ENCODE peak calls at places on chromosomes 5 and 9, in eight cellular contexts. J is pancreas, S is right atrium auricular region, N is OCI-LY7, I is A673, C is thyroid gland, Z is psoas muscle, K is mucosa of descending colon. D is an unnamed sample.

GRCh38 chr5:74295141-74295540 is 345.4 kb downstream of the ENC1 start:
- DNase-seq in J (no peak), S (no peak), N (no peak), I (no peak), C (no peak), Z (no peak), K (no peak), D (no peak)

GRCh38 chr5:101728933-101729332 is 567.2 kb downstream of the SLCO4C1 start:
- DNase-seq in J (no peak), S (no peak), N (no peak), I (peak; percentile 3), C (no peak), Z (no peak), K (no peak), D (no peak)

GRCh38 chr5:33300209-33300742 is 140.5 kb upstream of the TARS1 start:
- DNase-seq in J (no peak), S (no peak), N (peak; percentile 63), I (no peak), C (no peak), Z (no peak), K (no peak), D (no peak)

GRCh38 chr5:89265511-89266169 is 382.7 kb upstream of the MEF2C start:
- DNase-seq in J (no peak), S (no peak), N (no peak), I (no peak), C (no peak), Z (no peak), K (no peak), D (no peak)

GRCh38 chr9:119273325-119273904 is 95.8 kb downstream of the BRINP1 start:
- DNase-seq in J (no peak), S (no peak), N (no peak), I (no peak), C (no peak), Z (no peak), K (no peak), D (no peak)

GRCh38 chr5:107058239-107058638 is 612.5 kb downstream of the EFNA5 start:
- DNase-seq in J (no peak), S (no peak), N (no peak), I (no peak), C (no peak), Z (no peak), K (no peak), D (no peak)

GRCh38 chr5:96492654-96493053 is 59.6 kb upstream of the PCSK1 start:
- DNase-seq in J (no peak), S (no peak), N (no peak), I (peak; percentile 35), C (no peak), Z (no peak), K (no peak), D (no peak)

GRCh38 chr9:112295174-112295573 is 38.2 kb downstream of the PTBP3 start:
- DNase-seq in J (no peak), S (no peak), N (no peak), I (no peak), C (no peak), Z (no peak), K (no peak), D (no peak)

GRCh38 chr5:140791111-140791510 is 3.5 kb upstream of the PCDHA2 start:
- DNase-seq in J (no peak), S (no peak), N (no peak), I (no peak), C (no peak), Z (no peak), K (no peak), D (no peak)

GRCh38 chr5:65861830-65862241 is 64.5 kb upstream of the ERBIN start:
- DNase-seq in J (no peak), S (no peak), N (no peak), I (no peak), C (no peak), Z (no peak), K (no peak), D (no peak)

GRCh38 chr5:133396187-133396621 is 216.1 kb downstream of the FSTL4 start:
- DNase-seq in J (no peak), S (peak; percentile 52), N (no peak), I (peak; percentile 40), C (no peak), Z (no peak), K (no peak), D (no peak)

GRCh38 chr5:172713113-172713808 is 57.7 kb downstream of the DUSP1 start:
- DNase-seq in J (no peak), S (no peak), N (peak; percentile 54), I (peak; percentile 47), C (peak; percentile 58), Z (peak; percentile 84), K (no peak), D (peak; percentile 72)
- TF ChIP-seq CTCF in J (peak; percentile 92), S (peak; percentile 92), N (peak; percentile 96), I (peak; percentile 83), C (peak; percentile 85), Z (peak; percentile 97), K (peak; percentile 74), D (peak; percentile 92)

GRCh38 chr9:86304236-86304730 is 21.9 kb upstream of the ISCA1 start:
- DNase-seq in J (no peak), S (no peak), N (no peak), I (peak; percentile 19), C (no peak), Z (no peak), K (no peak), D (no peak)

GRCh38 chr9:86303316-86303975 is 21.1 kb upstream of the ISCA1 start:
- DNase-seq in J (no peak), S (no peak), N (no peak), I (no peak), C (no peak), Z (no peak), K (no peak), D (no peak)

GRCh38 chr9:86308687-86309086 is 26.3 kb upstream of the ISCA1 start:
- DNase-seq in J (no peak), S (no peak), N (no peak), I (no peak), C (no peak), Z (no peak), K (no peak), D (no peak)
- H3K36me3 ChIP-seq in J (peaks cover 20% of the 10 kb centered on the region), S (peaks cover 75% of the 10 kb centered on the region), N (peaks cover 84% of the 10 kb centered on the region), I (peaks cover 38% of the 10 kb centered on the region), C (peaks cover 44% of the 10 kb centered on the region), Z (peaks cover 82% of the 10 kb centered on the region), K (peaks cover 7% of the 10 kb centered on the region), D (no peaks in the 10 kb centered on the region)

DNA sequence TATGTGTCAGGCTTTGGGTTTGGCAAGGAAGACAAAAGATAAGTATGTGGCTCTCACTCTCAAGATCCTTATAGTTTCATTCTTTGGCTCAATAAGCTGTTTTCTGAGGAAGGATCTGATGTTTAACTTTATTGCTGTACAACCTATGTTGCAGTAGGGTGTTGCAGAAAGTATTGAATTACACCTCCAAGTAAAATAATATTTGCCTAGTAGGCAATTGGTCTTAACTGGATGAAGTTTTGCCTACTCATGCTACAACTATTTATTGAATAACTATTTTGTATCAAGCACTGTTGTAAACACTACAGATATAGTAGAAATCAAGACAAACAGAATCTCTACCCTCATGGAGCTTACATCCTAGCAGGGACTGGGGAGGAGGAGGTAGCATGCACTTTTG is 169.7 kb downstream of the TAF11L14 start:
- DNase-seq in J (no peak), S (no peak), N (no peak), I (no peak), C (no peak), Z (no peak), K (no peak), D (no peak)
- TF ChIP-seq CTCF in J (no peak), S (no peak), N (no peak), I (no peak), C (no peak), Z (no peak), K (no peak), D (no peak)

GRCh38 chr9:128106940-128107259 is 20.6 kb downstream of the PTGES2 start:
- DNase-seq in J (no peak), S (no peak), N (no peak), I (no peak), C (no peak), Z (peak; percentile 66), K (no peak), D (no peak)
- H3K36me3 ChIP-seq in J (peaks cover 35% of the 10 kb centered on the region), S (peaks cover 66% of the 10 kb centered on the region), N (peaks cover 86% of the 10 kb centered on the region), I (peaks cover 61% of the 10 kb centered on the region), C (peaks cover 47% of the 10 kb centered on the region), Z (peaks cover 68% of the 10 kb centered on the region), K (peaks cover 11% of the 10 kb centered on the region), D (no peaks in the 10 kb centered on the region)

GRCh38 chr9:115986508-115986907 is 167.1 kb upstream of the PAPPA start:
- DNase-seq in J (no peak), S (no peak), N (no peak), I (no peak), C (no peak), Z (no peak), K (no peak), D (no peak)
- TF ChIP-seq CTCF in J (no peak), S (no peak), N (no peak), I (no peak), C (no peak), Z (no peak), K (no peak), D (no peak)

D was measured in uterus.